ENCODE peak calls at places on chromosomes 13 and 19, in five cellular contexts. G is HepG2, F is progenitor cell of endocrine pancreas, A is sigmoid colon, J is fibroblast of the aortic adventitia. Z is an unnamed sample.

GRCh38 chr19:55442372-55443044 is 592 bp downstream of the SHISA7 start:
- DNase-seq in G (no peak), F (no peak), A (no peak), J (no peak), Z (no peak)

GRCh38 chr19:55095260-55096060 is 19.8 kb downstream of the EPS8L1 start:
- DNase-seq in G (no peak), F (no peak), A (no peak), J (no peak), Z (no peak)

GRCh38 chr19:38678891-38679494 is 31.5 kb downstream of the ACTN4 start:
- DNase-seq in G (no peak), F (no peak), A (no peak), J (no peak), Z (no peak)

GRCh38 chr19:2484178-2484937 is 8.4 kb downstream of the GADD45B start:
- DNase-seq in G (no peak), F (no peak), A (no peak), J (no peak), Z (no peak)

GRCh38 chr13:42345367-42345766 is 73.4 kb downstream of the AKAP11 start:
- DNase-seq in G (no peak), F (no peak), A (no peak), J (no peak), Z (no peak)

GRCh38 chr13:28012896-28013295 is 24.4 kb upstream of the URAD start:
- DNase-seq in G (no peak), F (no peak), A (no peak), J (no peak), Z (no peak)

GRCh38 chr19:55160128-55160985 is 2.8 kb upstream of the TNNI3 start:
- DNase-seq in G (peak), F (peak), A (peak), J (peak), Z (peak)

GRCh38 chr13:95484052-95484451 is 68.5 kb upstream of the CLDN10 start:
- DNase-seq in G (no peak), F (no peak), A (no peak), J (no peak), Z (no peak)

GRCh38 chr13:46736568-46736967 is 60.4 kb downstream of the ESD start:
- DNase-seq in G (no peak), F (no peak), A (no peak), J (no peak), Z (no peak)

GRCh38 chr19:34403784-34404108 is 453 bp upstream of the PDCD2L start:
- DNase-seq in G (no peak), F (no peak), A (no peak), J (no peak), Z (no peak)

GRCh38 chr19:8576273-8576993 is 809 bp downstream of the MYO1F start:
- DNase-seq in G (no peak), F (no peak), A (no peak), J (no peak), Z (no peak)

GRCh38 chr19:3094638-3095374 is 644 bp downstream of the GNA11 start:
- DNase-seq in G (no peak), F (no peak), A (no peak), J (no peak), Z (peak)

GRCh38 chr13:70189981-70190380 is 81.7 kb upstream of the KLHL1 start:
- DNase-seq in G (no peak), F (no peak), A (no peak), J (no peak), Z (no peak)

GRCh38 chr13:102847272-102848234 is 1.7 kb downstream of the ERCC5 start:
- DNase-seq in G (no peak), F (no peak), A (no peak), J (peak), Z (no peak)

GRCh38 chr13:24252136-24252535 is 57.2 kb upstream of the C1QTNF9 start:
- DNase-seq in G (no peak), F (no peak), A (no peak), J (no peak), Z (no peak)

GRCh38 chr13:51980918-51981317 is 30.3 kb downstream of the ATP7B start:
- DNase-seq in G (no peak), F (no peak), A (no peak), J (no peak), Z (no peak)

GRCh38 chr19:30556230-30556711 is 184.1 kb downstream of the ZNF536 start:
- DNase-seq in G (no peak), F (no peak), A (no peak), J (no peak), Z (no peak)

GRCh38 chr19:41325947-41326706 is 16.2 kb downstream of the CCDC97 start:
- DNase-seq in G (peak), F (no peak), A (no peak), J (peak), Z (no peak)

GRCh38 chr13:112885782-112886268 is 83.2 kb upstream of the MCF2L start:
- DNase-seq in G (peak), F (peak), A (peak), J (peak), Z (peak)

GRCh38 chr13:65499251-65499650 is 1730.9 kb downstream of the PCDH9 start:
- DNase-seq in G (no peak), F (no peak), A (no peak), J (peak), Z (no peak)

GRCh38 chr19:2561895-2562294 is 86.0 kb downstream of the GADD45B start:
- DNase-seq in G (no peak), F (no peak), A (no peak), J (no peak), Z (no peak)

GRCh38 chr13:74570046-74570445 is 435.8 kb upstream of the KLF12 start:
- DNase-seq in G (no peak), F (no peak), A (no peak), J (no peak), Z (no peak)

GRCh38 chr19:17109962-17110598 is 34.5 kb downstream of the MYO9B start:
- DNase-seq in G (no peak), F (no peak), A (no peak), J (no peak), Z (no peak)

GRCh38 chr13:63948045-63948444 is 2532.4 kb upstream of the PCDH20 start:
- DNase-seq in G (peak), F (no peak), A (no peak), J (no peak), Z (no peak)

GRCh38 chr13:36536546-36536945 is 104.3 kb downstream of the CCNA1 start:
- DNase-seq in G (no peak), F (no peak), A (no peak), J (no peak), Z (no peak)

GRCh38 chr19:27865927-27866777 is 1346.8 kb downstream of the UQCRFS1 start:
- DNase-seq in G (no peak), F (no peak), A (no peak), J (no peak), Z (no peak)

GRCh38 chr19:38769635-38770211 is 3.6 kb downstream of the LGALS7 start:
- DNase-seq in G (no peak), F (peak), A (peak), J (peak), Z (peak)

GRCh38 chr13:40503966-40504591 is 162.4 kb downstream of the FOXO1 start:
- DNase-seq in G (peak), F (no peak), A (no peak), J (peak), Z (no peak)

GRCh38 chr13:111629933-111630332 is 309.5 kb downstream of the TEX29 start:
- DNase-seq in G (no peak), F (no peak), A (no peak), J (no peak), Z (no peak)
- TF ChIP-seq CTCF in G (no peak), F (no peak), A (no peak), J (no peak), Z (no peak)

DNA sequence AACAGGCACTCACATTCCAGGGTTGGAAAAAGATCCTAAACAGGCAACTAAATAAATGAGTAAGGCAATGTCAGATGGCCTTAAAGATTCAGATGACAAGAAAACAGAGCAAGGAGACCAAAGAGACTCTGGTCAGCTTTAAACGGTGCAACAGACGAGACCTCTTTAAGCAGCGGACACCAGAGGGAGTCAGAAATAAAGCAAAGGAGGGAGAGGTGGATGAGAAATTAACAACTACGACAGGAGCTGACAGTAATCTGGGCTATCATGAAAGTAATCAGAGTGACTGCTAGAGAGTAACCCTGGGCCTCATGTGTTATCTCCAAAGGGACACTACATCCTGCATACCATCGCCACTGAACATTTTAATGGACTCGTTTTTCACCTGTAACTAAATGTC is 1.1 kb downstream of the ZNF550 start:
- DNase-seq in G (peak), F (no peak), A (no peak), J (peak), Z (no peak)
- TF ChIP-seq CTCF in G (no peak), F (no peak), A (no peak), J (peak), Z (no peak)

GRCh38 chr13:30019648-30020626 is 169.5 kb upstream of the UBL3 start:
- DNase-seq in G (no peak), F (no peak), A (no peak), J (no peak), Z (no peak)

GRCh38 chr13:30021611-30022010 is 171.2 kb upstream of the UBL3 start:
- DNase-seq in G (no peak), F (no peak), A (no peak), J (peak), Z (no peak)

GRCh38 chr13:30020726-30021312 is 170.4 kb upstream of the UBL3 start:
- DNase-seq in G (no peak), F (no peak), A (no peak), J (peak), Z (no peak)

GRCh38 chr13:30016398-30016797 is 166.0 kb upstream of the UBL3 start:
- DNase-seq in G (no peak), F (no peak), A (peak), J (no peak), Z (no peak)

DNA sequence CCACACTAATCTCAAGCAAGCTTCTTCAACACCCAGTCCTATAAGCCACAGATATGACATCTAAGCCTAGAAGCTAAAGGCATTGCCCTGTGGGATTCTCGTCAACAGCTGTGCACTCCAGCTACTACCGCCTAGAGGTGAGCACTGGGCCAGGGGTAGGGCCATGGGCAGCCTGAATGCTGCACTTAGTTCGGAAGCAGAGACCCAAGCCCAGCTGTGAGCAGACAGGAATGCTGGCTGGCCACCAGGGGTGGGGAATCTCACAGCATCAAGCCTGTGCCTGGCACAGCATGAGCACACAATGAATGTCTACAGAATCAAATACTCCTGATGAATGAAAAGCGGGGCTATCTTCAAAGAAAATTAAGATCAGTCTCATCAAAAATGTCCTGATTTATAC is 167.5 kb upstream of the UBL3 start:
- DNase-seq in G (no peak), F (no peak), A (no peak), J (no peak), Z (no peak)
- TF ChIP-seq CTCF in G (no peak), F (peak), A (no peak), J (no peak), Z (peak)

GRCh38 chr19:1267441-1268391 is 1.4 kb upstream of the CIRBP start:
- DNase-seq in G (no peak), F (no peak), A (peak), J (no peak), Z (no peak)

GRCh38 chr19:1270168-1270853 is 1.2 kb downstream of the CIRBP start:
- DNase-seq in G (no peak), F (no peak), A (no peak), J (no peak), Z (no peak)

GRCh38 chr19:1268392-1269064 is 604 bp upstream of the CIRBP start:
- DNase-seq in G (no peak), F (no peak), A (peak), J (no peak), Z (no peak)

GRCh38 chr19:1269478-1270167 is 491 bp downstream of the CIRBP start:
- DNase-seq in G (peak), F (peak), A (peak), J (peak), Z (peak)

GRCh38 chr19:1269065-1269477 is at the start of gene CIRBP:
- DNase-seq in G (peak), F (peak), A (peak), J (peak), Z (peak)
- TF ChIP-seq CTCF in G (no peak), F (no peak), A (no peak), J (no peak), Z (no peak)

DNA sequence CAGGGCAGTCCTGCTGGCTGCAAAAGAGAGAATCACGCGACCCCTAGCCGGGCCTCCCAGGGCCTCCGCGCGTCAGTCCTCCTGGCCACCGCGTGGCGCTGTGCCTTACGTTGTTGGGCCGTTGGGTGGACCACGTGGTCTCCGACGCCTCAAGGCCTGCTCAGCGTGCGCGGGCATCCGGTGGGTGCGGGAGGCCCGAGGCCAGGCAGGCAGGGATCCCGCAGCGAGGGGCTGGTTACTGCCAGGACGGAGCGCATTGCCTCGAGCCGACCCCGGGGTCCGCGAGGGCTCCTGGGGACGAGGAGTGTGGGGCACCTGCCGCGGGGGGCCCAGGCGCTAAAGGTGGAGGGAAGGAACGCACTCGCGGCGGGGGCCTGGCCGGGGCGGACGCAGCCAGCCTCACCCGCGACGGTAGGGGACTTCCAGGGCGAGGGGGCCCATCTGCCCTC is at the start of gene TDRD12:
- DNase-seq in G (no peak), F (no peak), A (no peak), J (no peak), Z (no peak)
- TF ChIP-seq CTCF in G (peak), F (no peak), A (no peak), J (no peak), Z (no peak)

DNA sequence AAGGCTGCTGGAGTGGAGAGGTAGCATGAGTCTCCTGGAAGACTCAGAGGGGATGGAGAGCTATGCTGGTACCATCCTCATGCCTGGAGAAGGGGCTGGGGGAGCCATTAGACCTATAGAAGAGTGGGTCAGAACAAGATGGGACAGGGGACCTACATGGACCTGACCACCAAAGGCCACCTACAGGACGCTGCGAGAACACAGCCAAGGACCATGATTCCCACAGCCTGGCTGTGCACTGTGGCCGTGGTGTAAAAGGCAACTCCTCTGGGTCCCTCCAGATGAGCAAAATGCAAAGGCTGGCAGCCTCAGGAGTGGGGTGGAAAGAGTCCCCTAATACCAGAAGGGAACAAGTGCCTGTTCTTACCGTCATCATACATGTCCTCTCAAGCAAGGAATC is 216.2 kb downstream of the SLC7A1 start:
- DNase-seq in G (no peak), F (no peak), A (no peak), J (no peak), Z (no peak)
- TF ChIP-seq CTCF in G (no peak), F (no peak), A (no peak), J (no peak), Z (no peak)

GRCh38 chr13:37642201-37642600 is 43.6 kb upstream of the POSTN start:
- DNase-seq in G (no peak), F (no peak), A (no peak), J (no peak), Z (no peak)

GRCh38 chr13:37636701-37637100 is 38.1 kb upstream of the POSTN start:
- DNase-seq in G (no peak), F (no peak), A (no peak), J (no peak), Z (no peak)

GRCh38 chr13:37645181-37645580 is 46.6 kb upstream of the POSTN start:
- DNase-seq in G (no peak), F (no peak), A (no peak), J (no peak), Z (no peak)

DNA sequence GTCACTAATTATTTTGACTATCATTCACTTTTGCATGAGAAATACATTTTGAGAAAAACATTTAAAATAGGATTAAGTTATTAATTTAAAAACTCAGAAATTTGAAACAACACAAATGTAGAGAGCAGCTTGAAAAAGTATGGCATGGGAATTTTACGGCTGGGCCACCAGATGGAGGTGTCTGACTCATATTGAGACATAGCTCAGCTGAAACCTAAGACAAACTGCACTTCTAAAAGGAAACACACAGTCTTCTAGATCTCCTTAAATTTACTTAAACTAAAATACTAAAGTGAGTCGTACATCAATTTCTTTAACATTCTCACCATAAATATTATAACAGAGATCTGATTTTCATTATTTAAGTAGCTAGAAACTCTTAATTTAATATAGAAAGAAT is 41.9 kb upstream of the POSTN start:
- DNase-seq in G (no peak), F (no peak), A (no peak), J (peak), Z (no peak)
- TF ChIP-seq CTCF in G (peak), F (peak), A (peak), J (peak), Z (peak)

Z was measured in type B pancreatic cell.